ENCODE peak calls at places on chromosome 7, in seven cellular contexts. R is OCI-LY7; P is effector memory CD4-positive, alpha-beta T cell; X is left ventricle myocardium inferior; W is right lobe of liver; B is adipocyte; D is upper lobe of right lung. A is an unnamed sample.

GRCh38 chr7:47371733-47372368 is 210.1 kb downstream of the TNS3 start:
- DNase-seq in W (peak; percentile 89), P (no peak), D (peak; percentile 91), X (peak; percentile 88), B (no peak), R (no peak), A (no peak)

GRCh38 chr7:120402368-120402767 is 129.4 kb downstream of the KCND2 start:
- DNase-seq in B (no peak), X (no peak), W (no peak), P (no peak), D (no peak), R (no peak), A (no peak)

GRCh38 chr7:87414400-87415188 is 60.9 kb downstream of the ABCB4 start:
- DNase-seq in X (no peak), D (no peak), R (no peak), B (peak; percentile 54), W (no peak), P (no peak), A (no peak)

GRCh38 chr7:73887762-73888161 is 26.8 kb downstream of the TMEM270 start:
- DNase-seq in R (no peak), D (no peak), B (no peak), X (no peak), W (no peak), P (no peak), A (no peak)

GRCh38 chr7:144384555-144385245 is 18.8 kb downstream of the NOBOX start:
- DNase-seq in X (no peak), W (no peak), D (no peak), P (no peak), R (no peak), B (peak; percentile 53), A (peak; percentile 30)

GRCh38 chr7:74056096-74056915 is 27.3 kb upstream of the LIMK1 start:
- DNase-seq in W (no peak), D (peak; percentile 49), P (no peak), X (no peak), B (no peak), R (no peak), A (no peak)

GRCh38 chr7:130845581-130846085 is 111.6 kb upstream of the KLF14 start:
- DNase-seq in R (no peak), P (no peak), X (no peak), D (no peak), B (peak; percentile 78), W (no peak), A (no peak)

GRCh38 chr7:7185382-7185989 is 3.1 kb downstream of the C1GALT1 start:
- DNase-seq in D (no peak), B (no peak), R (no peak), W (no peak), P (no peak), X (no peak), A (no peak)

GRCh38 chr7:116227678-116228239 is 17.4 kb downstream of the TES start:
- DNase-seq in B (peak; percentile 93), R (no peak), W (no peak), P (no peak), D (no peak), X (no peak), A (no peak)

GRCh38 chr7:15780271-15780670 is 93.8 kb upstream of the MEOX2 start:
- DNase-seq in W (no peak), P (no peak), D (no peak), R (no peak), X (no peak), B (peak; percentile 29), A (no peak)

GRCh38 chr7:112592565-112592964 is 111.8 kb downstream of the LSMEM1 start:
- DNase-seq in R (no peak), P (no peak), X (no peak), D (no peak), W (no peak), B (no peak), A (no peak)

GRCh38 chr7:34133983-34134782 is 228.8 kb downstream of the BMPER start:
- DNase-seq in B (peak; percentile 88), R (peak; percentile 10), P (no peak), X (peak; percentile 60), W (peak; percentile 56), D (no peak), A (no peak)

GRCh38 chr7:2231992-2232765 is 566 bp downstream of the MAD1L1 start:
- DNase-seq in D (no peak), B (peak; percentile 53), X (no peak), R (peak; percentile 55), P (peak; percentile 9), W (no peak), A (peak; percentile 38)

GRCh38 chr7:17434191-17434590 is 135.7 kb downstream of the AHR start:
- DNase-seq in X (no peak), P (no peak), B (no peak), R (no peak), W (no peak), D (no peak), A (no peak)

GRCh38 chr7:119918185-119918584 is 354.8 kb upstream of the KCND2 start:
- DNase-seq in P (no peak), D (no peak), W (no peak), X (no peak), R (no peak), B (no peak), A (no peak)

GRCh38 chr7:41870017-41870416 is 167.1 kb upstream of the INHBA start:
- DNase-seq in D (no peak), X (no peak), B (peak; percentile 44), P (no peak), R (no peak), W (no peak), A (no peak)

GRCh38 chr7:44565097-44565794 is 8.5 kb downstream of the DDX56 start:
- DNase-seq in D (peak; percentile 83), P (peak; percentile 46), W (peak; percentile 75), X (peak; percentile 67), R (peak; percentile 65), B (peak; percentile 76), A (peak; percentile 58)

GRCh38 chr7:44565795-44566559 is 7.7 kb downstream of the DDX56 start:
- DNase-seq in R (no peak), D (no peak), W (no peak), X (no peak), P (no peak), B (no peak), A (no peak)

GRCh38 chr7:44567884-44568283 is 5.8 kb downstream of the DDX56 start:
- DNase-seq in D (no peak), R (no peak), W (no peak), P (no peak), B (no peak), X (no peak), A (no peak)

GRCh38 chr7:44564606-44565005 is 9.1 kb downstream of the DDX56 start:
- DNase-seq in P (no peak), B (no peak), D (no peak), X (no peak), W (no peak), R (no peak), A (no peak)

GRCh38 chr7:44566680-44567079 is 7.0 kb downstream of the DDX56 start:
- DNase-seq in X (no peak), P (no peak), R (no peak), B (no peak), W (no peak), D (no peak), A (no peak)
- H3K4me1 ChIP-seq in X (peaks cover 21% of the 10 kb centered on the region), P (no peaks in the 10 kb centered on the region), R (no peaks in the 10 kb centered on the region), B (peaks cover 19% of the 10 kb centered on the region), W (peaks cover 26% of the 10 kb centered on the region), D (no peaks in the 10 kb centered on the region), A (peaks cover 10% of the 10 kb centered on the region)

DNA sequence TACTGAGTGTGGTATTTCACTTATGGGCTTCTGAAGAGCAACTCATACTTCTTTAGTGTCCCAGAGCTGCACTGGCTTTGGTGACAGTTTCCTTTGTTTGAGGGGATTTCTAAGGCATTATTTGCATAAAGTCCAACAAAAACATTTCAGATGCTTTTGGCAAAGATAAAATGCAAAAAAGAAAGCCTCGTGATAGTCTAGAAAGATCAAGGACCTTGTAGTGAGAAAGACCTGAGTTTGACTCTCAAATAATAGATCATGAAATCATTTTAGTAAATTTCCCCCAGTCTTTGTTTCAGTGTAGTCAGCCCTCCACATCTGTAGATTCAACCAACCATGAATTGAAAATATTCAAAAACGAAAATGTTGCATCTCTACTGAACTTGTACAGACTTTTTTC is 107.4 kb downstream of the EEPD1 start:
- DNase-seq in P (no peak), X (no peak), R (no peak), B (no peak), W (no peak), D (no peak), A (no peak)
- H3K4me1 ChIP-seq in P (no peaks in the 10 kb centered on the region), X (peaks cover 56% of the 10 kb centered on the region), R (peaks cover 33% of the 10 kb centered on the region), B (peaks cover 51% of the 10 kb centered on the region), W (peaks cover 30% of the 10 kb centered on the region), D (peaks cover 38% of the 10 kb centered on the region), A (peaks cover 4% of the 10 kb centered on the region)

GRCh38 chr7:51267169-51267568 is 49.4 kb downstream of the COBL start:
- DNase-seq in B (no peak), D (no peak), X (no peak), W (no peak), R (no peak), P (no peak), A (no peak)
- H3K4me1 ChIP-seq in B (peaks cover 6% of the 10 kb centered on the region), D (peaks cover 6% of the 10 kb centered on the region), X (peaks cover 31% of the 10 kb centered on the region), W (peaks cover 40% of the 10 kb centered on the region), R (no peaks in the 10 kb centered on the region), P (no peaks in the 10 kb centered on the region), A (no peaks in the 10 kb centered on the region)

DNA sequence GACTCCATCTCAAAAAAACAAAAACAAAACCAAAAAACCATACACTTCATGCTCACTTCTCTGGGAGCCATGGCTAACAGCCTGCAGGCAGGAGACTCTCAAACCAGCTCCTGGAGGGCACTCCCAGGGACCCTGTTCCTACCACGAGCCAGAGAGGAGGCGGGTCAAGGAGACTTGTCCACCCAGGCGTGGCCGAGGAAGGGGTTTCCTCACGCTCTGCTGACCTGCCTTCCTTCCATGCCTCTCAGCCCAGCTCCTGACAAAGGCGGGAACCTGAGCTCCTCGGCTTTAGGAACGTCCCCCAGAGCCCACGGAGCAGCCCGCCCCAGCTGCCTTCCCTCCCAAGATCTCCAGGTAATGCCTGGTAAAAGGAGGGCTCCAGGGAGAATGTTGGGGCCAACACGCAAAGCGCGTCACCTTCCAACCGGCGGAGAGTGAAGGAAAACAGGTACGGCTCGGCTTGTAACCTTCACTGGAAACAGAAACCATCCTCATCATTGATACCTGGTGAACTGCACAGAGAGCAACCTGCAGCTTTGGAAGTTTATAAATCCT is 9.5 kb downstream of the GPR146 start:
- DNase-seq in P (no peak), X (no peak), D (no peak), R (no peak), B (no peak), W (no peak), A (no peak)
- H3K4me1 ChIP-seq in P (peaks cover 41% of the 10 kb centered on the region), X (peaks cover 91% of the 10 kb centered on the region), D (peaks cover 52% of the 10 kb centered on the region), R (peaks cover 25% of the 10 kb centered on the region), B (peaks cover 37% of the 10 kb centered on the region), W (peaks cover 20% of the 10 kb centered on the region), A (peaks cover 42% of the 10 kb centered on the region)

GRCh38 chr7:12709731-12710502 is 22.5 kb downstream of the ARL4A start:
- DNase-seq in R (no peak), B (peak; percentile 73), X (no peak), W (no peak), P (no peak), D (no peak), A (no peak)
- H3K4me1 ChIP-seq in R (no peaks in the 10 kb centered on the region), B (peaks cover 32% of the 10 kb centered on the region), X (peaks cover 3% of the 10 kb centered on the region), W (no peaks in the 10 kb centered on the region), P (no peaks in the 10 kb centered on the region), D (peaks cover 3% of the 10 kb centered on the region), A (peaks cover under 1% of the 10 kb centered on the region)

GRCh38 chr7:98764946-98765345 is 104.9 kb downstream of the TMEM130 start:
- DNase-seq in X (no peak), D (no peak), R (no peak), W (no peak), B (no peak), P (no peak), A (no peak)
- H3K4me1 ChIP-seq in X (no peaks in the 10 kb centered on the region), D (no peaks in the 10 kb centered on the region), R (no peaks in the 10 kb centered on the region), W (no peaks in the 10 kb centered on the region), B (no peaks in the 10 kb centered on the region), P (no peaks in the 10 kb centered on the region), A (no peaks in the 10 kb centered on the region)

A was measured in CD4-positive, alpha-beta memory T cell.